ENCODE peak calls at places on chromosomes 16 and 17, in ten cellular contexts. C, Z, F, B, P, D, K, Y, M and L are unnamed samples.
A peak's percentile ranks its signal among the peaks of the same experiment; 100 is the strongest.

GRCh38 chr17:62780273-62780672 is 27.8 kb downstream of the MARCHF10 start:
- DNase-seq in C (no peak), Z (no peak), F (no peak), B (no peak), P (no peak), D (no peak), K (no peak), Y (no peak), M (no peak), L (peak; percentile 81)

GRCh38 chr16:55842369-55843104 is 9.6 kb upstream of the CES1 start:
- DNase-seq in C (peak; percentile 64), Z (peak; percentile 45), F (peak; percentile 25), B (peak; percentile 78), P (peak; percentile 70), D (peak; percentile 63), K (peak; percentile 74), Y (peak; percentile 73), M (peak; percentile 18), L (peak; percentile 51)

GRCh38 chr16:3999890-4000325 is 116.3 kb downstream of the ADCY9 start:
- DNase-seq in C (no peak), Z (peak; percentile 50), F (peak; percentile 27), B (peak; percentile 25), P (no peak), D (peak; percentile 14), K (no peak), Y (no peak), M (no peak), L (no peak)

GRCh38 chr16:65178151-65178550 is 56.3 kb upstream of the CDH11 start:
- DNase-seq in C (no peak), Z (peak; percentile 74), F (peak; percentile 68), B (peak; percentile 31), P (no peak), D (peak; percentile 79), K (no peak), Y (no peak), M (no peak), L (peak; percentile 9)

GRCh38 chr16:28538733-28539596 is at the start of gene NUPR1:
- DNase-seq in C (peak; percentile 85), Z (peak; percentile 97), F (peak; percentile 96), B (peak; percentile 98), P (no peak), D (peak; percentile 98), K (no peak), Y (peak; percentile 87), M (no peak), L (peak; percentile 93)

GRCh38 chr17:72476575-72476986 is 355.8 kb downstream of the SOX9 start:
- DNase-seq in C (no peak), Z (no peak), F (peak; percentile 29), B (no peak), P (no peak), D (no peak), K (peak; percentile 89), Y (no peak), M (no peak), L (no peak)

GRCh38 chr16:28237754-28238357 is 26.1 kb upstream of the XPO6 start:
- DNase-seq in C (peak; percentile 45), Z (no peak), F (no peak), B (no peak), P (no peak), D (no peak), K (no peak), Y (no peak), M (no peak), L (no peak)

GRCh38 chr16:72877374-72878028 is 170.4 kb downstream of the ZFHX3 start:
- DNase-seq in C (peak; percentile 75), Z (peak; percentile 88), F (peak; percentile 90), B (peak; percentile 92), P (no peak), D (peak; percentile 69), K (no peak), Y (peak; percentile 77), M (peak; percentile 83), L (peak; percentile 89)

GRCh38 chr16:57133911-57134310 is 41.5 kb downstream of the CPNE2 start:
- DNase-seq in C (no peak), Z (no peak), F (no peak), B (no peak), P (no peak), D (no peak), K (no peak), Y (no peak), M (no peak), L (no peak)

GRCh38 chr17:82787081-82787848 is 35.4 kb downstream of the TBCD start:
- DNase-seq in C (no peak), Z (no peak), F (peak; percentile 85), B (peak; percentile 71), P (no peak), D (peak; percentile 98), K (no peak), Y (no peak), M (no peak), L (no peak)

GRCh38 chr16:12027558-12027957 is 51.0 kb downstream of the SNX29 start:
- DNase-seq in C (no peak), Z (no peak), F (no peak), B (no peak), P (peak; percentile 65), D (no peak), K (no peak), Y (no peak), M (no peak), L (no peak)

GRCh38 chr16:72946474-72947194 is 101.3 kb downstream of the ZFHX3 start:
- DNase-seq in C (no peak), Z (peak; percentile 20), F (peak; percentile 50), B (no peak), P (no peak), D (no peak), K (no peak), Y (no peak), M (no peak), L (no peak)

DNA sequence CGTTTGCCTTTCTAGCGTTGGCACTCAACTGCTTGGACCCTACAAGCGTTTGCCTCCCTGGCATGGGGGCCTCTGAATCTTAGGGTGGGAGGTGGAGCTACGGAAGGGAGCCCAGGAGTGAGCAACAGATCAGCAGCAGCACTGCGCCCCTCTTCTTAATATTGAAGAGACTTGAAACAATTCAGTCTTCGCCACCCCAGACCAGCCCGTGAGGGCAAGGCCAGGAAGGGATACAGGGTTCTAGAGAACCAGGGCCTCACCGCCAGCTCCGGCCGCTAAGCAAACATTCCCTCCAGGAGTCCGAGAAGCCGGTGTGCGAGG is 1.5 kb upstream of the GPRC5C start:
- DNase-seq in C (peak; percentile 43), Z (no peak), F (no peak), B (no peak), P (no peak), D (no peak), K (no peak), Y (no peak), M (no peak), L (no peak)
- H3K4me2 ChIP-seq in C (peak overlapping the region; percentile 91), Z (no peak overlapping the region), F (no peak overlapping the region), B (peak overlapping the region; percentile 53), P (no peak overlapping the region), D (peak overlapping the region; percentile 69), K (peak overlapping the region; percentile 93), Y (peak overlapping the region; percentile 89), M (peak overlapping the region; percentile 86), L (peak overlapping the region; percentile 96)

DNA sequence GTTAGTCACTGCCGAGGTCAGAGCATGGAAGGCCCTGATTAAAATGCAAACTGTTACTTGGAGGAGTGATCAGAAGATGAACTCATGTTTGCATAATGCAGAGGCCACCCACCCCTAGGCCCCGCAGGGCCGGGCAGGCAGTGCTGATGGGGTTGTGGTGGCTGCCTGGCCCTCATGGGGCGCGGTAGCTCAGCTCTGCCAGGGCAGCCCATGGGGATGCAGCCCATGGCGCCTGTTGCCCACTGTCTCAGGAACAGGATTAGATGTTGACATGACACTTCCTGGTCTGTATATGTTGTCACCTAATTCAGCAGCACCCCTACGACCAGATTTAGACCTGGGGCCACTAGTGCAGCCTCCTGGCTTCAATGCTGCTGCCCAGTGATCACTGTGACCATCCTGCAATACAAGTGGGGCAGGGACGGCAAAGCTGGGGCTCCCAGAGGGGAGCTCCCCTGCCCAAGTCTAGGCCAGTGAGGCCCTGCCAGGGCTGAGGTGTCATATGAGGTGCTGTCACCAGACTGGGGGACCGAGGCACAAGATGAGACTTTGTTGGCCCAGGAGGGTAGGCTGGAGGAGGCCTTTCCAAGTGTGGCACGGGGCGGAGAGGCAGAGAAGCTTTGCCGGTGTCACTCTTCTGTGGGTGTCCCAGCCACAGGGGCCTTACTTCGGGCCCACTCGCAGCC is 49.1 kb downstream of the RAI1 start:
- DNase-seq in C (no peak), Z (no peak), F (no peak), B (peak; percentile 87), P (no peak), D (no peak), K (no peak), Y (no peak), M (no peak), L (no peak)
- H3K4me2 ChIP-seq in C (no peak overlapping the region), Z (no peak overlapping the region), F (no peak overlapping the region), B (no peak overlapping the region), P (no peak overlapping the region), D (no peak overlapping the region), K (no peak overlapping the region), Y (no peak overlapping the region), M (no peak overlapping the region), L (no peak overlapping the region)

DNA sequence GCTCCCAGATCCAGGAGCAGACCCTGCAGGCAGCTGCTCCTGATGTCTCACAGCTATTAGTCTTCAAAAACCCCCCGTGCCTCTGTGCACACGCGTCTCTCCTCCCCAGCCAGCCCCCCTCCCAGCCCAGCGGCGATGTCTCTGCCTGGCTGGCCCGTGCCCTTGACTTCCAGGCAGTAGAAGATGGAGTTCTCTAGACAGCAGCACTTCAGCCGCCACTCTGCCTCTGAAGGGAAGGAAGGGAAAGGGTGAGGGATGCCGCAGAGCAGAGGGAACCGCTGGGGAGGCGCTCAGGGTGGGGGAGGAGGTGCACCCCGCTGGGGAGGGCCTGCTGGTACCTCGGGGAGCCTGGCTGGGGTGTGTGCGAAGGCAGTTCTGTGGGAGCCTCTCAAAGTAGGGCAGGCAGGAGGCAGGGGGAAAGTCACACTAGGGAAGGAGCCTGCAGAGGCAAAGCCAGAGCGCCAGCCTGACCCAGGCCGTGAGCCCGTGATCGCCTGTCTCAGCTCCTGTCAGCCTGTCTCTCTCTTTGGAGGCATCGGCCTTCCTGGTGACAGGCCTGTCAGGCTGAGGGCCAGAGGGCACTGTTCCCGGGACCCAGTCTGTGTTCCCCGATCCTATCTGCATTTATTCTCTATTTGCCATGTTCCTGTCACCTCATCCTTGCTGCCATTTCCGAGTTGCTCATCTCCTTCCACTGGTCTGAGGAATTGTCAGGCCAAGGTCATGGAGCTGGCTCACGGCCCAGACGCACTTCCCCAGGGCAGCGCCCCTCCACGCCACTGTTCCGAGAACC is 4.5 kb downstream of the PRCD start:
- DNase-seq in C (no peak), Z (no peak), F (no peak), B (peak; percentile 84), P (peak; percentile 90), D (no peak), K (no peak), Y (peak; percentile 51), M (no peak), L (no peak)
- H3K4me2 ChIP-seq in C (no peak overlapping the region), Z (no peak overlapping the region), F (peak overlapping the region; percentile 11), B (no peak overlapping the region), P (peak overlapping the region; percentile 58), D (no peak overlapping the region), K (no peak overlapping the region), Y (peak overlapping the region; percentile 66), M (no peak overlapping the region), L (no peak overlapping the region)

DNA sequence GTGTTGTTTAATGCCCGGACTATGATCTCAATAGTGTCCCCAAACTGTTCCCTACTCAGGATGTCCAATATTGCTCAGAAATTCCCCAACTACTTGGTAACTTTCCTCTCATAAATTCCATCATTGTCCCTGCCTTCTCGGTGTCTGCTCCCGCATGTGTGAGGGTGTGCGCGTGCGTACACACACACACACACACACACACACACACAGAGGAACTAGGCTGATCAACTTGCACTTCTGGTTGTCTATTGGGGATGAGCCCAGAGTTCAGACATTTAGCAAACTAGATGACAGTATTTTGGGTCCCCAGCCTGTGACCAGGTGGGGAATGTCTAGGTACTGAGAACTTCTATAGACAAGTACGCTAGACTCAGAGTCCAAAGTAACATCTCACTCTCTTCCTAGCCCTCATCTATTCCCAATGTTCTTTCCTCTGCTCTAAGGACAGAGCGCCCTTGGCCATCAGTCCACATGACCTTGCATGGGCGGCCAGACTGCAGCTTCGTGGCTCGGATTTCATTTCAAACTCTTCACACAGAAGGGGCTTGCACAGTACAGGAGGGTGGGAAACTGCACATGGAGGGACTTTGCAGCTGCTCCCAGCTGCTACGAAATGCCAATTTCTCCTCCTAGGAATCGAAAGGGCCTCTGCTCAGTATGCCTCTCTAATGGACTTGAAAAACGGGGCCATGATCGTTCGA is 5.3 kb downstream of the HS3ST3A1 start:
- DNase-seq in C (no peak), Z (no peak), F (no peak), B (no peak), P (no peak), D (no peak), K (no peak), Y (no peak), M (no peak), L (no peak)
- H3K4me2 ChIP-seq in C (no peak overlapping the region), Z (peak overlapping the region; percentile 78), F (peak overlapping the region; percentile 79), B (peak overlapping the region; percentile 86), P (peak overlapping the region; percentile 96), D (peak overlapping the region; percentile 99), K (no peak overlapping the region), Y (no peak overlapping the region), M (no peak overlapping the region), L (peak overlapping the region; percentile 87)